ENCODE peak calls at places on chromosomes 1 and 21, in five cellular contexts. X is H1, V is HL-60, E is HepG2, I is SK-N-SH. Y is an unnamed sample.

GRCh38 chr1:207077470-207078377 is 10.9 kb upstream of the C4BPB start:
- DNase-seq in V (peak), X (no peak), I (peak), E (peak), Y (peak)

GRCh38 chr1:79193211-79194079 is 186.9 kb upstream of the ADGRL4 start:
- DNase-seq in X (peak), V (no peak), I (no peak), E (no peak), Y (no peak)

GRCh38 chr21:39340687-39341086 is 8.2 kb downstream of the HMGN1 start:
- DNase-seq in X (no peak), I (no peak), E (no peak), V (no peak), Y (no peak)

GRCh38 chr1:10759413-10760200 is 36.8 kb downstream of the CASZ1 start:
- DNase-seq in I (no peak), E (peak), X (no peak), V (no peak), Y (no peak)

GRCh38 chr1:86419277-86419903 is 4.6 kb upstream of the CLCA2 start:
- DNase-seq in V (no peak), E (no peak), X (no peak), I (no peak), Y (peak)

GRCh38 chr21:29604096-29604495 is 305.4 kb downstream of the BACH1 start:
- DNase-seq in E (no peak), I (no peak), X (no peak), V (no peak), Y (no peak)

GRCh38 chr21:38280446-38280845 is 23.7 kb downstream of the KCNJ15 start:
- DNase-seq in V (no peak), I (no peak), E (no peak), X (no peak), Y (no peak)

GRCh38 chr1:1306070-1306660 is 1.6 kb downstream of the ACAP3 start:
- DNase-seq in X (no peak), V (no peak), I (peak), E (peak), Y (no peak)

GRCh38 chr1:206002833-206003532 is at the start of gene RAB7B:
- DNase-seq in V (peak), X (no peak), E (no peak), I (no peak), Y (no peak)

GRCh38 chr1:21586926-21587601 is 77.8 kb downstream of the ALPL start:
- DNase-seq in V (no peak), E (peak), X (no peak), I (peak), Y (peak)

GRCh38 chr21:31225713-31226112 is 118.3 kb downstream of the TIAM1 start:
- DNase-seq in X (no peak), V (no peak), I (no peak), E (no peak), Y (no peak)

GRCh38 chr1:84410328-84411107 is 12.2 kb downstream of the DNASE2B start:
- DNase-seq in E (no peak), I (no peak), V (no peak), X (no peak), Y (no peak)

GRCh38 chr1:25618433-25618808 is 1.8 kb downstream of the MAN1C1 start:
- DNase-seq in X (no peak), I (no peak), E (no peak), V (no peak), Y (no peak)

GRCh38 chr1:206808615-206809014 is 36.3 kb upstream of the IL10 start:
- DNase-seq in I (no peak), E (peak), X (no peak), V (no peak), Y (peak)

GRCh38 chr1:29465755-29466154 is 229.4 kb downstream of the PTPRU start:
- DNase-seq in X (no peak), I (no peak), V (no peak), E (peak), Y (peak)

GRCh38 chr1:119762409-119762808 is 6.3 kb downstream of the HMGCS2 start:
- DNase-seq in I (no peak), V (no peak), E (no peak), X (no peak), Y (no peak)

GRCh38 chr1:245871881-245872280 is 635.2 kb downstream of the SMYD3 start:
- DNase-seq in I (no peak), V (no peak), E (no peak), X (no peak), Y (no peak)

GRCh38 chr1:62082456-62083363 is 111.9 kb upstream of the L1TD1 start:
- DNase-seq in I (peak), E (peak), V (no peak), X (no peak), Y (peak)

DNA sequence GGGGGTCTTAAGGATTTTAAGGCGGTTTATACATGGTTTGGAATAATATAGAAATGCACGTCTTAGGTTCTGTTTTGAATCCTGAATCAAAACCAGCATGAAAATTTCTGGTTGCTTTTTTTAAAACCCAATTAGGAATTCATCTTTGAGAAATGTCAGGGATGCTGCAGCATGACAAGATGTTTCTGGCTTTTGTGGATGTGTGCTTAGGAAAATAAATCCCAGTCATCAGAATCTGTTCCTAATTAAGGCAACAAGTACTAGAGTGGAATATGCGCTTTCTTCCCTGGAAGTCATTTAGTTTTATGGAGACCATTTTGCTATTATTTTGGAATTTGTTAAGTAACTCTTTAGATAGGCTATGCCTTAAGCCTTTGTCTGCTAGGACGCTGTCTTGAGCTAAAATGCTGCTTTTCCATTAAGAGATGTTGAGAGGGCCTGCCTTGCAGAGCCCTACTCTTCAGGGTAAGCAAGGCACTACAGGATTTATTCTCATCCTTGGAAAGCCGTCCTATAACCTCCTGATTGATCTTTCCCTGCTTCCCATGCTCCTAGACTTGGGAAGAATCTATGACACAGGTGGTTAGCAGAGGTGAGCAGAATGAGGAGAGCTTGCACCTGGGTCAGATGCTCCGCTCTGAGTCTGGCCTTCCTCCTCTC is 332.8 kb downstream of the DISC1 start:
- DNase-seq in V (no peak), E (no peak), X (no peak), I (peak), Y (no peak)
- TF ChIP-seq GABPA in V (no peak), E (no peak), X (no peak), I (no peak), Y (no peak)

GRCh38 chr1:118257946-118258345 is 72.9 kb upstream of the SPAG17 start:
- DNase-seq in V (no peak), E (no peak), X (no peak), I (no peak), Y (no peak)
- TF ChIP-seq GABPA in V (no peak), E (no peak), X (no peak), I (no peak), Y (no peak)

DNA sequence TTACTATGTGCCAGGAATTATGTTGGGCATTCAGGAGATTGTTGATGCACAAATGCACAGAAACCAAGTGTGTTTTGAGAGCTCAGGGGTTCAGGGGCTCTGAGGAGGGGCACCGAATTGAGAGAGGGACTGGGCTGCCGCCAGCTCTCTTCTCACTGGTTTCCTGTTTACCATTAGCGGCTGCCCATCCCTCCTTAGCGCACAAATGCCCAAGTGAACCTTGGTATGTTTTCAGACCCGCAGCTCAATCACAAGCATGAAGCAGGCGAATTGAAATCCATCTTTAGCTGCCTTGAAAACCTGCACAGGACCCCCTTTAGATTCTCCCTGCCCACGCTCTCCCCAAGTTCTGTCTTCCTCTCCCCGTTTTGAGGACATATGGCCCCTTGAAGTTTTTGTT is 61.2 kb upstream of the ACOT11 start:
- DNase-seq in X (no peak), V (no peak), I (no peak), E (peak), Y (no peak)
- TF ChIP-seq GABPA in X (no peak), V (no peak), I (no peak), E (no peak), Y (no peak)

DNA sequence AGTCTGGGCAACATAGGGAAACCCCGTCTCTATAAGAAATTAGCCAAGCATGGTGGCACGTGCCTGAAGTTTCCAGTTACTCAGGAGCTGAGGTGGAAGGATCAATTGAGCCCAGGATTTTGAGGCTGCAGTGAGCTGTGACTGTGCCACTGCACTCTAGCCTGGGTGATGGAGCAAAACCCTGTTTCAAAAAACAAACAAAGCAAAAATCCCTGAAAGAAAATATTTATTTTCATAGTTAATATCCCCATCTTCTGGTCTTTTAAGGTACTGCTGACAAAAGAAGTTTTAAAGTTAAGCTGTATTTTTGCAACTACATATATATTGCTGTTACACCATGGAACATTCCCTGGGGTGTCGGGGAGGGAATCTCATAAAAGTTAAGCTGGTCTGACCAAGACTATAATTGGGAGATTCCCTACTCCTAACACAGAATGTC is 26.0 kb downstream of the VAMP4 start:
- DNase-seq in E (peak), X (no peak), I (no peak), V (no peak), Y (no peak)
- TF ChIP-seq GABPA in E (no peak), X (no peak), I (no peak), V (no peak), Y (no peak)

DNA sequence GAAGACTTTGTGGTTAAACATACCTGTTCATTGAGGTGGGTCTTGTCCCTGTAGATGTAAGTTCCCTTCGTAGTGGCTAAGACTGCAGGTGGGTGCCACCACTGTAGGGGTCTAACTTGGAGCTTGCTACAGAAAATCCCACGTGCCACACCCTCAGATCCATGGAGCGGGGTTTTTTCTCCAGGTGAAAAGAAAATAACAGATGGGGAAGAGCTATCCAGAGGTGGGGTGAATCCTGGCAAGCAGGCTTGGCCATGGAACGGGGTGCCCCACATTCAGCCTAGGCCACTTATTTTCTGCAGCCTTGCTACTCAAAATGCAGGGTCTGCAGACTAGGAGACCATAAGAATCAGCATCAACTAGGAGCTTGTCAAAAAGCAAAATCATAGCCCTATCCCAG is 24.0 kb downstream of the EXOC8 start:
- DNase-seq in E (no peak), I (no peak), X (no peak), V (no peak), Y (no peak)
- TF ChIP-seq GABPA in E (no peak), I (no peak), X (no peak), V (no peak), Y (no peak)

GRCh38 chr1:240174734-240175133 is 83.1 kb downstream of the FMN2 start:
- DNase-seq in I (no peak), X (no peak), V (peak), E (no peak), Y (no peak)

GRCh38 chr1:240171907-240172306 is 80.2 kb downstream of the FMN2 start:
- DNase-seq in I (no peak), X (no peak), V (no peak), E (no peak), Y (no peak)

GRCh38 chr1:240170245-240170644 is 78.6 kb downstream of the FMN2 start:
- DNase-seq in E (no peak), X (no peak), I (no peak), V (no peak), Y (no peak)

GRCh38 chr1:240170806-240171205 is 79.1 kb downstream of the FMN2 start:
- DNase-seq in V (no peak), I (no peak), X (no peak), E (no peak), Y (no peak)

DNA sequence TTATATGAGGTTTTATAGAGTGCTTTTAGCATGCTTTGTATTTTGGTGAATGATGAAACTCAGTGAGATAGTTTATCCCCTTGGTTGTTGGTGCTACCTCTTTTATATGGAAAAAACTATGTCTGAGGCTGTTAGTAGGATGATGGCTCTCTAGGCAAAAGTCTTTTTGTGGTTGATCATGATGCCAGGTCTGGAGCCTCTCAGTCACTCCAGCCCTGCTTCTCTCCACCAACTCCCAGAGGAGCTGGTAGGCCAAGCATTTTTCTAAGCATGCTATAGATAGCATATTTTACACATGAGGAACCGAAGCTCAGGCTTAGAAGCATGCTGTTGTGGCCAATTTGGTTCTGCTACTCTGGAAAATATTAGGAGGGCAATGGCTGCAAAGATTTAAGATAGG is 82.2 kb downstream of the FMN2 start:
- DNase-seq in V (no peak), X (no peak), E (no peak), I (no peak), Y (no peak)
- TF ChIP-seq GABPA in V (no peak), X (no peak), E (no peak), I (no peak), Y (no peak)

DNA sequence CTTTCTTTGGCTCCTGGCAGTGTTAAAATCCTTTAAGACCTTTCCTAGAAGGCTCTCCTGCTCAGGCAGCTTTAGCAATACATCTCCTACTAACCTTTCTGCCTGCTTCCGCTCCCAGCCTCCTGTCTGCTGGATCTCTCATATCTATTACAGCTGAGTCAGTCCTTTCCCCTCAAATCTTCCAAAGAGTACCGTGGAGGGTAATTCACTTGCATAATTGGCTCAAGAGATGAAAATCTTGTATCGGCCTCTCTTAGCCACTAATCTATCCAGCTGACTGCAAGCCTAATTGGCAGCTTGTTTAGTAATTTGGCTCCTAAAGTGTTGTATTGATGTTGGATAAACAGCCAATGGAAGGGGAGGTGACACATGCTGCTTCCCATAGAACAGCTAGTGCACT is 195.7 kb downstream of the GPATCH2 start:
- DNase-seq in V (no peak), E (no peak), X (no peak), I (no peak), Y (no peak)
- TF ChIP-seq GABPA in V (no peak), E (no peak), X (no peak), I (no peak), Y (no peak)

Y was measured in K562.